ENCODE peak calls at places on chromosome 22, in six cellular contexts. A, I, C, Y, W and J are unnamed samples.

GRCh38 chr22:48841881-48842582 is 985.6 kb downstream of the BRD1 start:
- DNase-seq in A (no peak), I (no peak), C (no peak), Y (no peak), W (no peak), J (no peak)

GRCh38 chr22:37973271-37974170 is 10.8 kb downstream of the SOX10 start:
- DNase-seq in A (no peak), I (no peak), C (no peak), Y (no peak), W (no peak), J (no peak)

GRCh38 chr22:35961480-35961902 is 67.1 kb downstream of the RBFOX2 start:
- DNase-seq in A (peak), I (no peak), C (peak), Y (peak), W (peak), J (peak)

GRCh38 chr22:20062766-20063083 is 17.3 kb upstream of the DGCR8 start:
- DNase-seq in A (no peak), I (no peak), C (no peak), Y (peak), W (no peak), J (no peak)

GRCh38 chr22:21650823-21651520 is 8.9 kb downstream of the SDF2L1 start:
- DNase-seq in A (no peak), I (no peak), C (no peak), Y (no peak), W (peak), J (no peak)

GRCh38 chr22:21068681-21069276 is 23.0 kb downstream of the LRRC74B start:
- DNase-seq in A (no peak), I (no peak), C (no peak), Y (no peak), W (no peak), J (no peak)

GRCh38 chr22:43237280-43237679 is 50.3 kb upstream of the TTLL12 start:
- DNase-seq in A (no peak), I (no peak), C (peak), Y (no peak), W (no peak), J (no peak)

GRCh38 chr22:29695129-29695926 is 24.5 kb upstream of the CABP7 start:
- DNase-seq in A (peak), I (no peak), C (no peak), Y (no peak), W (no peak), J (no peak)

GRCh38 chr22:19805821-19806212 is 45.2 kb downstream of the TBX1 start:
- DNase-seq in A (peak), I (no peak), C (peak), Y (no peak), W (no peak), J (no peak)

GRCh38 chr22:49415219-49415951 is 412.3 kb downstream of the BRD1 start:
- DNase-seq in A (no peak), I (no peak), C (no peak), Y (no peak), W (no peak), J (no peak)

GRCh38 chr22:30694638-30695350 is at the start of gene OSBP2:
- DNase-seq in A (peak), I (peak), C (peak), Y (no peak), W (peak), J (peak)

GRCh38 chr22:39661842-39662676 is 91.5 kb downstream of the CACNA1I start:
- DNase-seq in A (no peak), I (no peak), C (no peak), Y (no peak), W (no peak), J (no peak)

GRCh38 chr22:39547587-39547947 is 15.0 kb upstream of the RPS19BP1 start:
- DNase-seq in A (no peak), I (no peak), C (no peak), Y (no peak), W (no peak), J (no peak)

GRCh38 chr22:43014062-43014875 is 680 bp downstream of the PACSIN2 start:
- DNase-seq in A (peak), I (peak), C (peak), Y (no peak), W (peak), J (peak)

GRCh38 chr22:20268350-20269012 is 363 bp upstream of the RTN4R start:
- DNase-seq in A (peak), I (peak), C (no peak), Y (peak), W (peak), J (peak)

GRCh38 chr22:43085658-43086606 is 3.3 kb downstream of the TTLL1 start:
- DNase-seq in A (no peak), I (peak), C (no peak), Y (no peak), W (no peak), J (peak)

GRCh38 chr22:29718949-29719893 is 582 bp upstream of the CABP7 start:
- DNase-seq in A (peak), I (no peak), C (no peak), Y (no peak), W (no peak), J (no peak)

GRCh38 chr22:31274017-31274416 is 18.3 kb downstream of the PIK3IP1 start:
- DNase-seq in A (no peak), I (no peak), C (no peak), Y (no peak), W (no peak), J (no peak)

GRCh38 chr22:19717691-19718254 is 3.5 kb downstream of the SEPTIN5 start:
- DNase-seq in A (peak), I (peak), C (peak), Y (peak), W (peak), J (peak)

GRCh38 chr22:29158546-29158945 is 47.1 kb upstream of the EMID1 start:
- DNase-seq in A (no peak), I (no peak), C (no peak), Y (no peak), W (no peak), J (no peak)

GRCh38 chr22:46892866-46893265 is 130.4 kb downstream of the TBC1D22A start:
- DNase-seq in A (no peak), I (no peak), C (no peak), Y (no peak), W (no peak), J (no peak)

GRCh38 chr22:21563912-21564311 is 3.6 kb upstream of the UBE2L3 start:
- DNase-seq in A (no peak), I (no peak), C (no peak), Y (no peak), W (no peak), J (no peak)

GRCh38 chr22:48793949-48794348 is 1033.7 kb downstream of the BRD1 start:
- DNase-seq in A (no peak), I (no peak), C (no peak), Y (no peak), W (no peak), J (no peak)

DNA sequence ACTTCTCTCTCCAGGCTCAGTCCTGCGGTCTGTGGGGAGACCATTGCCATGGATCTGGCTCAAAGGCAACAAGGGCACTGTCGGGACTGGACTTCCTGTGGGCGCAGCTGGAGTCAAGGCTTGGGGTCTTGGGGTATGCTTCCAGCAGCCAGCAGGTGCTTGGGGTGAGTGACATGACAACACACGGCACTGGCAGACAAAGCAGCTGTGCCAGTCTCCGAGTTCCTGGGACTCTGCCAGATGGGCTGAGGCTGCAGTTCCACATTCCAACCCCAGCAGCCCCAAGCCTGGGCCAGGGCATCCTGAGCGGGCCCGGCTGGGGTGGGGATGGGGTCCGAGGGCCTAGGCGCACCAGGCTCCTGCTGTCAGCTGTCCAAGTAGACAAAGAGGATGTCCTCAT is 12.3 kb downstream of the GUCD1 start:
- DNase-seq in A (no peak), I (no peak), C (no peak), Y (no peak), W (no peak), J (peak)
- TF ChIP-seq CTCF in A (no peak), I (no peak), C (no peak), Y (no peak), W (no peak), J (no peak)

DNA sequence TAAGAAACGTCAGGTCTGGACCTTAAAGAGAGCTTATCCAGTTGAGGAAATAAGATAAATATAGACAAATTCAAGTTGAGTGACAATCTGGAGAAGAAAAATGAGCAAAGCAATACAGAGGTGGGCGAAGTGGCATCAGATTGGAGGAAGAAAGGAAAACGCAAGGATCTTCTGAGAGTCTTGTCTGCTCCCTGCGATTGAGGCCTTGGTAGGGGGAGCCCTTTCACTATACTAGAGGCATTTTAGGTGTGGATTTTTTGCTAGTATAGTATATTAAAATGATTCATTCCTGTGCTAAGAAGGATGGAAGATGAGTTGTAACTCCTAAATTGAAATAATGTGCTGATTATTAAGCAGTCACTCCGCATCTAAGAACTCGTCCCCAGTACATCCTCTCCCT is 8.1 kb downstream of the NUP50 start:
- DNase-seq in A (no peak), I (no peak), C (no peak), Y (no peak), W (no peak), J (no peak)
- TF ChIP-seq CTCF in A (no peak), I (no peak), C (no peak), Y (peak), W (no peak), J (no peak)

GRCh38 chr22:32448980-32449379 is 15.3 kb downstream of the BPIFC start:
- DNase-seq in A (no peak), I (no peak), C (no peak), Y (no peak), W (no peak), J (no peak)

GRCh38 chr22:32446321-32446720 is 17.9 kb downstream of the BPIFC start:
- DNase-seq in A (no peak), I (no peak), C (no peak), Y (peak), W (no peak), J (no peak)

DNA sequence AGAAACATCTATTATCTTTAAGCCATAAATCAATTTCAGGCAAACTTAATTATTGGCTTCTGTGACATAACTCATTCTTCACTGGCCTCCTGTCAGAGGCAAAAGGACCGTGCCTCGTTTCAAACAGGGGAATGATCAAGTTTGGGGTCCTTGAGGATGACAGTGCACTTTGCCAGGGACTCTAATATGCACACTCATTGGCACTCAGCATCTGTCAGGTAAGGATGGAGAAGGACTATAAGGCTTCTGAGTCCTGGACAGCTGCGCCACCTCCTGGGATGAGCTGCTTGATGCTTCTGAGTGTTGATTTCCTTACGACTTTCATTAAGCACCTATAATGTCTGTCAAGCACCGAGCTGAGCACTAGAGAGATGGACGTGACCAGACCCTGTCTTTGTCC is 20.2 kb downstream of the BPIFC start:
- DNase-seq in A (peak), I (peak), C (no peak), Y (no peak), W (no peak), J (no peak)
- TF ChIP-seq CTCF in A (peak), I (no peak), C (no peak), Y (no peak), W (no peak), J (no peak)

GRCh38 chr22:27551402-27551801 is 250.2 kb downstream of the MN1 start:
- DNase-seq in A (no peak), I (no peak), C (no peak), Y (no peak), W (no peak), J (no peak)
- TF ChIP-seq CTCF in A (no peak), I (no peak), C (no peak), Y (no peak), W (no peak), J (no peak)

DNA sequence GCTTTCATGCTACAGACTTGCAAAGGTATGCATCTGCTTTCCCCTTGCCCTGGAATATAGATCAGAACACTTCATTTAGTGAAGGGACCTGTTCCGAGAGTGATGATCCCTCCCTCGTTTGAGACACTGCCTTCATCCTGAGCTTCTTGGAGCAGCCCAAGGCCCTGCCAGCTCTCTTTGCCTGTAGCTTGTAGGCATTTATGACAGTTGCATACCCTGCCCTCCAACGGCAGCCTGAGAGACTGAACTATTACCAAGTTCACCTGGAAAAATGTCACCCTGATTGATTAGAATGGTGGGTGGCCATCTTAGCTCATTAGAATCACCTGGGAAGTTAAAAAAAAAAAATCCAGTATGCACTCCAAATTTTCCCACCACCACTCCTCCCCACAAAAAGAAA is 1.5 kb downstream of the MICAL3 start:
- DNase-seq in A (no peak), I (no peak), C (no peak), Y (no peak), W (no peak), J (no peak)
- TF ChIP-seq CTCF in A (no peak), I (no peak), C (no peak), Y (no peak), W (no peak), J (no peak)